ENCODE peak calls at places on chromosomes 1 and 21, in ten cellular contexts. P is astrocyte of the spinal cord, D is lower leg skin, Q is PC-9, F is GM10248, R is B cell, A is GM20000, G is astrocyte of the cerebellum, K is cardiac fibroblast, B is bronchial epithelial cell. T is an unnamed sample.

GRCh38 chr1:221576268-221576667 is 165.6 kb downstream of the DUSP10 start:
- DNase-seq in P (peak; percentile 74), D (no peak), Q (peak; percentile 72), F (no peak), R (no peak), A (no peak), G (peak; percentile 6), K (peak; percentile 55), B (peak; percentile 32), T (no peak)

GRCh38 chr1:88029142-88029541 is 654.9 kb upstream of the PKN2 start:
- DNase-seq in P (no peak), D (no peak), Q (no peak), F (no peak), R (no peak), A (no peak), G (no peak), K (peak; percentile 38), B (no peak), T (no peak)

GRCh38 chr1:235415008-235415904 is 48.0 kb downstream of the TBCE start:
- DNase-seq in P (peak; percentile 84), D (peak; percentile 89), Q (peak; percentile 68), F (peak; percentile 73), R (peak; percentile 66), A (peak; percentile 79), G (peak; percentile 75), K (peak; percentile 87), B (peak; percentile 71), T (peak; percentile 72)

GRCh38 chr1:30447701-30448100 is 275.7 kb downstream of the MATN1 start:
- DNase-seq in P (no peak), D (peak; percentile 28), Q (no peak), F (no peak), R (no peak), A (no peak), G (no peak), K (no peak), B (no peak), T (no peak)

GRCh38 chr1:108646661-108647269 is 14.1 kb downstream of the HENMT1 start:
- DNase-seq in P (peak; percentile 58), D (peak; percentile 93), Q (peak; percentile 77), F (no peak), R (peak; percentile 41), A (no peak), G (peak; percentile 53), K (peak; percentile 83), B (peak; percentile 63), T (no peak)

GRCh38 chr1:15154480-15155036 is 1.0 kb downstream of the TMEM51 start:
- DNase-seq in P (no peak), D (peak; percentile 86), Q (no peak), F (peak; percentile 32), R (peak; percentile 36), A (peak; percentile 48), G (no peak), K (no peak), B (peak; percentile 30), T (peak; percentile 47)

GRCh38 chr21:44024257-44024656 is 12.1 kb downstream of the TRAPPC10 start:
- DNase-seq in P (no peak), D (no peak), Q (no peak), F (no peak), R (no peak), A (no peak), G (no peak), K (no peak), B (no peak), T (no peak)

GRCh38 chr21:40015818-40016217 is 148.6 kb downstream of the PCP4 start:
- DNase-seq in P (no peak), D (peak; percentile 37), Q (no peak), F (no peak), R (no peak), A (no peak), G (no peak), K (no peak), B (no peak), T (no peak)

GRCh38 chr1:7500381-7501258 is 270.5 kb upstream of the VAMP3 start:
- DNase-seq in P (no peak), D (no peak), Q (no peak), F (no peak), R (no peak), A (no peak), G (no peak), K (no peak), B (no peak), T (no peak)

GRCh38 chr1:151158751-151159251 is 2.4 kb downstream of the TNFAIP8L2 start:
- DNase-seq in P (no peak), D (no peak), Q (no peak), F (no peak), R (no peak), A (no peak), G (no peak), K (no peak), B (no peak), T (no peak)

GRCh38 chr1:54397090-54397591 is 9.1 kb downstream of the SSBP3 start:
- DNase-seq in P (no peak), D (no peak), Q (no peak), F (no peak), R (no peak), A (no peak), G (no peak), K (no peak), B (no peak), T (no peak)

GRCh38 chr1:22117851-22118250 is 25.0 kb downstream of the WNT4 start:
- DNase-seq in P (peak; percentile 58), D (no peak), Q (no peak), F (no peak), R (no peak), A (no peak), G (peak; percentile 58), K (no peak), B (no peak), T (no peak)

GRCh38 chr1:115089443-115090340 is at the start of gene TSPAN2:
- DNase-seq in P (peak; percentile 49), D (peak; percentile 89), Q (peak; percentile 84), F (no peak), R (peak; percentile 92), A (peak; percentile 45), G (no peak), K (peak; percentile 17), B (no peak), T (peak; percentile 63)

GRCh38 chr1:159854101-159854692 is 8.3 kb downstream of the VSIG8 start:
- DNase-seq in P (peak; percentile 57), D (peak; percentile 93), Q (peak; percentile 38), F (no peak), R (no peak), A (no peak), G (no peak), K (peak; percentile 54), B (no peak), T (no peak)

GRCh38 chr1:20682571-20683236 is 21.5 kb upstream of the DDOST start:
- DNase-seq in P (no peak), D (no peak), Q (no peak), F (no peak), R (no peak), A (no peak), G (no peak), K (no peak), B (no peak), T (no peak)

GRCh38 chr21:17495680-17496079 is 17.2 kb upstream of the CXADR start:
- DNase-seq in P (peak; percentile 87), D (no peak), Q (peak; percentile 92), F (no peak), R (no peak), A (no peak), G (peak; percentile 98), K (peak; percentile 3), B (no peak), T (no peak)

GRCh38 chr1:39102537-39103320 is 76.6 kb downstream of the NDUFS5 start:
- DNase-seq in P (peak; percentile 84), D (peak; percentile 87), Q (peak; percentile 64), F (peak; percentile 75), R (peak; percentile 81), A (peak; percentile 79), G (peak; percentile 64), K (peak; percentile 88), B (peak; percentile 70), T (peak; percentile 82)

DNA sequence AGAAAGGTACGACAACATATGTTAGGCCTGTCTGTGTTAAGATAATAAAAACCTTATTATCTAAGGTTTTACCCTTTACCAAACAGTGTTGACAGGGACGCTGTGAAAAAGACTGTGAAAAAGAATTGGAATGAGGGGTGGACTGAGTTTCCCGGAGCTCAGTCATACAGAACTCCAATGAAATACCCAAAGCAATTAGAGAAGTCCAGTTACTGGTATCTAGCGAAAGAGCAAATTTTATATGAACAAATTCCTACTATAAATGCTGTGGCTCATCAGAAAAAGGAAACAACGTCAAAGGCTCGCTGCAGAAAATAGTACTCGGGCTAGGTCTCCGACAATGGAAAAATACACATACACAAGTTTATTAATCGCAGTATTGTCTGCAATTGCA is 708 bp upstream of the RBBP5 start:
- DNase-seq in P (no peak), D (no peak), Q (no peak), F (no peak), R (no peak), A (no peak), G (no peak), K (no peak), B (no peak), T (no peak)
- TF ChIP-seq CTCF in P (no peak), D (no peak), Q (peak; percentile 49), F (no peak), R (peak; percentile 5), A (no peak), G (no peak), K (no peak), B (no peak), T (no peak)

DNA sequence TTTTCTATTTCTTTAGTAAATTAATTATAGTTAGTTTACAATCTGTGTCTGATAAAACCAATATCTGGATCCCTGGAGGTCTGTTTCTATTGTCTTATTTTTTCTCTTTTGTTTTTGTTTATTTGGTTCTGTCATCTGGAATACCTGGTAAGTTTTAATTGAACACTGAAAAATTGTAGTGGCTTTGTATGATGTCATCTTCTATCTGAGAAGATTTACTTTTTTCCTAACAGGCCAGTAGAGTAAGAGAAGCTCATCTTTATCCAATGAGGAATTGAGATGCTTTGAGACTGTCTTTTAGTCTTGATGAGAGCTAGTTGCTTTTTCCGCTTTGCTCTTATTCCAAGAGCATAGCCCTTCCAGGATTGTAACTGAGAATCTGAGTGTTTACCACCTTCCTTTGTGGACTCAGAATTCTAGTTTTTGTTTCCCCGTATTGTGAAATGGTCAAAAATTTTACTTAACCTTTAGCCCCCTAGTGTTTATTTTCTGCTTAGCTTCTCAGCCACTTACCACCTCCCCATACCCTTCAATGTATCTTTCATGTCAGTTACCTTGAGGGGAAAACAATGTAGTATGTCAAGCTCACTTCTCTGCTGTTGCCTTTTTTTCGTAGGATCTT is 25.0 kb downstream of the PTGFRN start:
- DNase-seq in P (no peak), D (no peak), Q (no peak), F (peak; percentile 26), R (no peak), A (peak; percentile 45), G (no peak), K (peak; percentile 36), B (no peak), T (peak; percentile 41)
- TF ChIP-seq CTCF in P (peak; percentile 22), D (no peak), Q (peak; percentile 54), F (peak; percentile 27), R (no peak), A (peak; percentile 11), G (peak; percentile 33), K (peak; percentile 23), B (no peak), T (peak; percentile 41)

GRCh38 chr1:18139198-18139981 is 31.8 kb downstream of the IGSF21 start:
- DNase-seq in P (no peak), D (no peak), Q (no peak), F (no peak), R (no peak), A (no peak), G (no peak), K (no peak), B (no peak), T (no peak)
- TF ChIP-seq CTCF in P (no peak), D (no peak), Q (no peak), F (no peak), R (no peak), A (no peak), G (no peak), K (no peak), B (no peak), T (no peak)

GRCh38 chr1:225477296-225477911 is 49.6 kb upstream of the LBR start:
- DNase-seq in P (no peak), D (peak; percentile 54), Q (no peak), F (no peak), R (no peak), A (no peak), G (no peak), K (no peak), B (no peak), T (no peak)
- TF ChIP-seq CTCF in P (no peak), D (no peak), Q (no peak), F (no peak), R (no peak), A (no peak), G (no peak), K (no peak), B (no peak), T (no peak)

T was measured in GM13977.